ENCODE peak calls at places on chromosomes 4 and X, in five cellular contexts. R is H9; C is Caki2; D is activated CD4-positive, alpha-beta T cell treated with anti-CD3 and anti-CD28 coated beads, Interleukin-2, amount 50 U/mL, for 48 hours; A is GM13976. E is an unnamed sample.

GRCh38 chrX:685120-686032 is 54.8 kb downstream of the SHOX start:
- DNase-seq in R (no peak), C (no peak), D (no peak), A (no peak), E (no peak)

GRCh38 chr4:165207016-165207430 is 338 bp upstream of the KLHL2 start:
- DNase-seq in R (peak; percentile 33), C (no peak), D (no peak), A (peak; percentile 45), E (no peak)

GRCh38 chrX:101417981-101418841 is 10.2 kb downstream of the HNRNPH2 start:
- DNase-seq in R (peak; percentile 74), C (no peak), D (peak; percentile 45), A (peak; percentile 47), E (no peak)

GRCh38 chr4:182240161-182241130 is 2.8 kb upstream of the TENM3 start:
- DNase-seq in R (no peak), C (peak; percentile 91), D (no peak), A (no peak), E (peak; percentile 92)

GRCh38 chr4:26020896-26021295 is 106.9 kb downstream of the SMIM20 start:
- DNase-seq in R (no peak), C (peak; percentile 51), D (no peak), A (no peak), E (no peak)

GRCh38 chrX:106300239-106300638 is 132.1 kb downstream of the PWWP3B start:
- DNase-seq in R (no peak), C (no peak), D (no peak), A (no peak), E (no peak)

GRCh38 chrX:21972721-21973120 is 32.2 kb downstream of the SMS start:
- DNase-seq in R (no peak), C (peak; percentile 80), D (peak; percentile 17), A (no peak), E (peak; percentile 74)

GRCh38 chr4:182905038-182905437 is 12.1 kb downstream of the DCTD start:
- DNase-seq in R (no peak), C (no peak), D (no peak), A (no peak), E (no peak)

GRCh38 chrX:1592863-1593201 is 1.4 kb downstream of the AKAP17A start:
- DNase-seq in R (no peak), C (no peak), D (no peak), A (peak; percentile 63), E (no peak)

GRCh38 chr4:111854494-111855087 is 290.7 kb upstream of the FAM241A start:
- DNase-seq in R (no peak), C (peak; percentile 25), D (no peak), A (no peak), E (peak; percentile 9)

GRCh38 chr4:59240030-59240429 is 1960.1 kb upstream of the ADGRL3 start:
- DNase-seq in R (no peak), C (no peak), D (no peak), A (no peak), E (no peak)

GRCh38 chrX:104187931-104188330 is 21.7 kb downstream of the FAM199X start:
- DNase-seq in R (no peak), C (no peak), D (no peak), A (no peak), E (no peak)

GRCh38 chrX:16745102-16745501 is 25.7 kb downstream of the SYAP1 start:
- DNase-seq in R (no peak), C (no peak), D (no peak), A (no peak), E (no peak)

GRCh38 chr4:9932771-9933170 is 88.5 kb downstream of the SLC2A9 start:
- DNase-seq in R (no peak), C (no peak), D (no peak), A (no peak), E (no peak)

GRCh38 chr4:91653067-91653466 is 650.7 kb upstream of the GRID2 start:
- DNase-seq in R (no peak), C (no peak), D (no peak), A (no peak), E (no peak)

GRCh38 chr4:76802546-76803021 is 95.4 kb downstream of the SOWAHB start:
- DNase-seq in R (peak; percentile 38), C (peak; percentile 79), D (no peak), A (no peak), E (no peak)

GRCh38 chr4:88008133-88008621 is 742 bp downstream of the PKD2 start:
- DNase-seq in R (peak; percentile 52), C (peak; percentile 41), D (peak; percentile 30), A (peak; percentile 67), E (peak; percentile 35)

GRCh38 chr4:113760094-113760851 is 1.3 kb downstream of the CAMK2D start:
- DNase-seq in R (no peak), C (peak; percentile 51), D (peak; percentile 47), A (no peak), E (peak; percentile 11)

GRCh38 chrX:153689654-153690465 is 2.1 kb downstream of the SLC6A8 start:
- DNase-seq in R (peak; percentile 59), C (no peak), D (no peak), A (no peak), E (peak; percentile 8)

GRCh38 chrX:86047174-86047991 is at the start of gene CHM:
- DNase-seq in R (peak; percentile 67), C (peak; percentile 78), D (peak; percentile 53), A (peak; percentile 66), E (peak; percentile 57)

GRCh38 chr4:122689972-122690371 is 42.5 kb upstream of the BBS12 start:
- DNase-seq in R (no peak), C (no peak), D (no peak), A (peak; percentile 21), E (no peak)

GRCh38 chrX:54325077-54325476 is 32.8 kb downstream of the WNK3 start:
- DNase-seq in R (no peak), C (no peak), D (no peak), A (no peak), E (no peak)

GRCh38 chrX:18997916-18998315 is 14.0 kb upstream of the PHKA2 start:
- DNase-seq in R (peak; percentile 48), C (peak; percentile 58), D (no peak), A (no peak), E (peak; percentile 52)

GRCh38 chr4:127049506-127049905 is 583.3 kb upstream of the INTU start:
- DNase-seq in R (no peak), C (no peak), D (no peak), A (no peak), E (no peak)

GRCh38 chr4:47933798-47934197 is 19.4 kb upstream of the NFXL1 start:
- DNase-seq in R (no peak), C (peak; percentile 21), D (no peak), A (peak; percentile 37), E (peak; percentile 29)

GRCh38 chr4:113899260-113900177 is 79.9 kb downstream of the ARSJ start:
- DNase-seq in R (no peak), C (no peak), D (no peak), A (no peak), E (no peak)

GRCh38 chrX:112785323-112785722 is 55.3 kb downstream of the AMOT start:
- DNase-seq in R (no peak), C (no peak), D (no peak), A (no peak), E (no peak)